ENCODE peak calls at places on chromosomes 11 and 22, in ten cellular contexts. H, K, D, G, T, Z, P, A, J and W are unnamed samples.
A peak's percentile ranks its signal among the peaks of the same experiment; 100 is the strongest.

GRCh38 chr11:92870241-92870826 is 99.1 kb upstream of the MTNR1B start:
- DNase-seq in H (no peak), K (peak; percentile 33), D (no peak), G (no peak), T (no peak), Z (no peak), P (peak; percentile 30), A (no peak), J (no peak), W (peak; percentile 38)

GRCh38 chr11:8732748-8733241 is 50.2 kb downstream of the RPL27A start:
- DNase-seq in H (no peak), K (peak; percentile 91), D (peak; percentile 82), G (no peak), T (no peak), Z (no peak), P (peak; percentile 80), A (peak; percentile 87), J (peak; percentile 84), W (peak; percentile 66)

GRCh38 chr11:46845440-46845739 is 690 bp downstream of the CKAP5 start:
- DNase-seq in H (no peak), K (peak; percentile 54), D (no peak), G (no peak), T (no peak), Z (no peak), P (no peak), A (peak; percentile 17), J (peak; percentile 66), W (no peak)

GRCh38 chr11:19122966-19123615 is 6.1 kb downstream of the ZDHHC13 start:
- DNase-seq in H (no peak), K (no peak), D (no peak), G (no peak), T (no peak), Z (no peak), P (no peak), A (no peak), J (no peak), W (no peak)

GRCh38 chr22:31135706-31136105 is 4.6 kb downstream of the PLA2G3 start:
- DNase-seq in H (no peak), K (no peak), D (no peak), G (no peak), T (no peak), Z (no peak), P (no peak), A (no peak), J (no peak), W (no peak)

GRCh38 chr11:119694334-119694733 is 34.7 kb downstream of the NECTIN1 start:
- DNase-seq in H (peak; percentile 47), K (no peak), D (no peak), G (no peak), T (no peak), Z (no peak), P (no peak), A (no peak), J (no peak), W (peak; percentile 56)

GRCh38 chr11:128303383-128303782 is 284.0 kb downstream of the ETS1 start:
- DNase-seq in H (no peak), K (no peak), D (no peak), G (no peak), T (no peak), Z (no peak), P (no peak), A (no peak), J (no peak), W (no peak)

GRCh38 chr11:58446294-58446693 is 4.3 kb upstream of the OR5B12 start:
- DNase-seq in H (no peak), K (no peak), D (peak; percentile 25), G (no peak), T (no peak), Z (no peak), P (no peak), A (no peak), J (no peak), W (no peak)

GRCh38 chr11:8025816-8026215 is 38.7 kb downstream of the EIF3F start:
- DNase-seq in H (no peak), K (peak; percentile 77), D (peak; percentile 53), G (no peak), T (no peak), Z (no peak), P (peak; percentile 76), A (peak; percentile 65), J (no peak), W (peak; percentile 50)

GRCh38 chr11:3859373-3859881 is 4.0 kb downstream of the STIM1 start:
- DNase-seq in H (peak; percentile 76), K (no peak), D (no peak), G (no peak), T (no peak), Z (no peak), P (no peak), A (no peak), J (no peak), W (no peak)

GRCh38 chr11:120208012-120208441 is 2.8 kb upstream of the OAF start:
- DNase-seq in H (no peak), K (no peak), D (no peak), G (no peak), T (no peak), Z (no peak), P (no peak), A (peak; percentile 43), J (peak; percentile 69), W (no peak)

GRCh38 chr11:66326261-66327111 is 9.6 kb upstream of the CD248 start:
- DNase-seq in H (peak; percentile 73), K (peak; percentile 81), D (peak; percentile 36), G (no peak), T (no peak), Z (peak; percentile 56), P (no peak), A (peak; percentile 78), J (no peak), W (no peak)

GRCh38 chr22:30265851-30266444 is 703 bp downstream of the OSM start:
- DNase-seq in H (peak; percentile 90), K (peak; percentile 46), D (no peak), G (no peak), T (no peak), Z (no peak), P (no peak), A (no peak), J (no peak), W (no peak)

GRCh38 chr22:38313384-38313955 is 3.8 kb downstream of the CSNK1E start:
- DNase-seq in H (peak; percentile 41), K (peak; percentile 84), D (peak; percentile 73), G (peak; percentile 39), T (no peak), Z (peak; percentile 67), P (peak; percentile 96), A (peak; percentile 97), J (peak; percentile 53), W (peak; percentile 90)
- H3K27ac ChIP-seq in H (peak overlapping the region; percentile 77), K (peak overlapping the region; percentile 96), D (peak overlapping the region; percentile 98), G (peak overlapping the region; percentile 51), T (no peak overlapping the region), Z (peak overlapping the region; percentile 99), P (peak overlapping the region; percentile 98), A (peak overlapping the region; percentile 87), J (peak overlapping the region; percentile 61), W (peak overlapping the region; percentile 94)

GRCh38 chr22:36761553-36762240 is 14.2 kb downstream of the IFT27 start:
- DNase-seq in H (no peak), K (no peak), D (no peak), G (no peak), T (no peak), Z (no peak), P (no peak), A (no peak), J (no peak), W (no peak)

GRCh38 chr22:36758792-36759271 is 17.1 kb downstream of the IFT27 start:
- DNase-seq in H (no peak), K (no peak), D (no peak), G (no peak), T (no peak), Z (no peak), P (no peak), A (no peak), J (no peak), W (no peak)

GRCh38 chr22:36762687-36763260 is 13.1 kb downstream of the IFT27 start:
- DNase-seq in H (no peak), K (peak; percentile 31), D (no peak), G (no peak), T (no peak), Z (peak; percentile 59), P (peak; percentile 68), A (peak; percentile 76), J (no peak), W (no peak)

GRCh38 chr22:36759481-36760159 is 16.3 kb downstream of the IFT27 start:
- DNase-seq in H (no peak), K (no peak), D (no peak), G (no peak), T (no peak), Z (no peak), P (no peak), A (no peak), J (no peak), W (no peak)

GRCh38 chr22:36760716-36761115 is 15.2 kb downstream of the IFT27 start:
- DNase-seq in H (no peak), K (no peak), D (no peak), G (no peak), T (no peak), Z (no peak), P (no peak), A (no peak), J (no peak), W (no peak)
- H2AFZ ChIP-seq in H (no peak overlapping the region), K (no peak overlapping the region), D (no peak overlapping the region), G (no peak overlapping the region), T (no peak overlapping the region), Z (no peak overlapping the region), P (no peak overlapping the region), A (no peak overlapping the region), J (no peak overlapping the region), W (no peak overlapping the region)

GRCh38 chr11:62505112-62505783 is 41.4 kb downstream of the AHNAK start:
- DNase-seq in H (no peak), K (peak; percentile 31), D (no peak), G (peak; percentile 63), T (no peak), Z (peak; percentile 64), P (no peak), A (no peak), J (no peak), W (no peak)

GRCh38 chr11:62507023-62507422 is 39.6 kb downstream of the AHNAK start:
- DNase-seq in H (no peak), K (no peak), D (no peak), G (no peak), T (no peak), Z (no peak), P (no peak), A (no peak), J (no peak), W (no peak)

GRCh38 chr11:62505784-62506145 is 40.8 kb downstream of the AHNAK start:
- DNase-seq in H (no peak), K (peak; percentile 46), D (no peak), G (no peak), T (no peak), Z (no peak), P (no peak), A (no peak), J (no peak), W (no peak)

GRCh38 chr11:62508336-62509058 is 38.1 kb downstream of the AHNAK start:
- DNase-seq in H (peak; percentile 40), K (peak; percentile 91), D (peak; percentile 85), G (peak; percentile 87), T (peak; percentile 39), Z (peak; percentile 89), P (peak; percentile 36), A (peak; percentile 49), J (peak; percentile 86), W (peak; percentile 32)

GRCh38 chr11:62506413-62506940 is 40.1 kb downstream of the AHNAK start:
- DNase-seq in H (no peak), K (no peak), D (no peak), G (no peak), T (no peak), Z (no peak), P (no peak), A (no peak), J (no peak), W (no peak)
- H3K27ac ChIP-seq in H (no peak overlapping the region), K (no peak overlapping the region), D (no peak overlapping the region), G (no peak overlapping the region), T (no peak overlapping the region), Z (no peak overlapping the region), P (no peak overlapping the region), A (no peak overlapping the region), J (no peak overlapping the region), W (no peak overlapping the region)

GRCh38 chr22:35411112-35411511 is 11.2 kb downstream of the MCM5 start:
- DNase-seq in H (peak; percentile 87), K (no peak), D (no peak), G (no peak), T (no peak), Z (no peak), P (no peak), A (no peak), J (no peak), W (no peak)
- H2AFZ ChIP-seq in H (no peak overlapping the region), K (no peak overlapping the region), D (no peak overlapping the region), G (no peak overlapping the region), T (no peak overlapping the region), Z (no peak overlapping the region), P (no peak overlapping the region), A (no peak overlapping the region), J (no peak overlapping the region), W (no peak overlapping the region)